ENCODE peak calls at places on chromosome 4, in six cellular contexts. One of them, this sample, is unnamed.

GRCh38 chr4:52868138-52868537 is 6.0 kb downstream of the RASL11B start:
- DNase-seq in body of pancreas: no peak
- DNase-seq in stromal cell of bone marrow: no peak
- DNase-seq in GM23248: no peak
- DNase-seq in WERI-Rb-1: no peak
- DNase-seq in activated CD4-positive, alpha-beta T cell treated with anti-CD3 and anti-CD28 coated beads for 36 hours: no peak
- DNase-seq in this sample: peak; percentile 43

GRCh38 chr4:157918036-157918832 is 254.6 kb downstream of the GASK1B start:
- DNase-seq in body of pancreas: no peak
- DNase-seq in stromal cell of bone marrow: no peak
- DNase-seq in GM23248: no peak
- DNase-seq in WERI-Rb-1: no peak
- DNase-seq in activated CD4-positive, alpha-beta T cell treated with anti-CD3 and anti-CD28 coated beads for 36 hours: no peak
- DNase-seq in this sample: no peak

GRCh38 chr4:168608771-168609170 is 111.9 kb downstream of the PALLD start:
- DNase-seq in body of pancreas: no peak
- DNase-seq in stromal cell of bone marrow: no peak
- DNase-seq in GM23248: no peak
- DNase-seq in WERI-Rb-1: no peak
- DNase-seq in activated CD4-positive, alpha-beta T cell treated with anti-CD3 and anti-CD28 coated beads for 36 hours: no peak
- DNase-seq in this sample: no peak

GRCh38 chr4:87916636-87917035 is 58.9 kb upstream of the SPP1 start:
- DNase-seq in body of pancreas: no peak
- DNase-seq in stromal cell of bone marrow: no peak
- DNase-seq in GM23248: no peak
- DNase-seq in WERI-Rb-1: no peak
- DNase-seq in activated CD4-positive, alpha-beta T cell treated with anti-CD3 and anti-CD28 coated beads for 36 hours: no peak
- DNase-seq in this sample: no peak

GRCh38 chr4:77819409-77819835 is 254 bp upstream of the CNOT6L start:
- DNase-seq in body of pancreas: no peak
- DNase-seq in stromal cell of bone marrow: no peak
- DNase-seq in GM23248: peak; percentile 82
- DNase-seq in WERI-Rb-1: peak; percentile 25
- DNase-seq in activated CD4-positive, alpha-beta T cell treated with anti-CD3 and anti-CD28 coated beads for 36 hours: peak; percentile 60
- DNase-seq in this sample: no peak

GRCh38 chr4:128871948-128872347 is 62.4 kb downstream of the JADE1 start:
- DNase-seq in body of pancreas: no peak
- DNase-seq in stromal cell of bone marrow: no peak
- DNase-seq in GM23248: peak; percentile 85
- DNase-seq in WERI-Rb-1: no peak
- DNase-seq in activated CD4-positive, alpha-beta T cell treated with anti-CD3 and anti-CD28 coated beads for 36 hours: no peak
- DNase-seq in this sample: no peak

GRCh38 chr4:139453041-139453370 is 915 bp upstream of the RAB33B start:
- DNase-seq in body of pancreas: peak; percentile 76
- DNase-seq in stromal cell of bone marrow: peak; percentile 52
- DNase-seq in GM23248: peak; percentile 89
- DNase-seq in WERI-Rb-1: no peak
- DNase-seq in activated CD4-positive, alpha-beta T cell treated with anti-CD3 and anti-CD28 coated beads for 36 hours: peak; percentile 82
- DNase-seq in this sample: no peak

GRCh38 chr4:176320976-176321361 is 1.2 kb downstream of the SPCS3 start:
- DNase-seq in body of pancreas: no peak
- DNase-seq in stromal cell of bone marrow: no peak
- DNase-seq in GM23248: peak; percentile 40
- DNase-seq in WERI-Rb-1: no peak
- DNase-seq in activated CD4-positive, alpha-beta T cell treated with anti-CD3 and anti-CD28 coated beads for 36 hours: no peak
- DNase-seq in this sample: peak; percentile 16

GRCh38 chr4:103754844-103755243 is 35.1 kb upstream of the TACR3 start:
- DNase-seq in body of pancreas: peak; percentile 85
- DNase-seq in stromal cell of bone marrow: no peak
- DNase-seq in GM23248: peak; percentile 13
- DNase-seq in WERI-Rb-1: no peak
- DNase-seq in activated CD4-positive, alpha-beta T cell treated with anti-CD3 and anti-CD28 coated beads for 36 hours: no peak
- DNase-seq in this sample: no peak

GRCh38 chr4:92455956-92456355 is 152.2 kb downstream of the GRID2 start:
- DNase-seq in body of pancreas: no peak
- DNase-seq in stromal cell of bone marrow: no peak
- DNase-seq in GM23248: no peak
- DNase-seq in WERI-Rb-1: no peak
- DNase-seq in activated CD4-positive, alpha-beta T cell treated with anti-CD3 and anti-CD28 coated beads for 36 hours: no peak
- DNase-seq in this sample: no peak

GRCh38 chr4:23720556-23720955 is 169.3 kb downstream of the PPARGC1A start:
- DNase-seq in body of pancreas: no peak
- DNase-seq in stromal cell of bone marrow: no peak
- DNase-seq in GM23248: no peak
- DNase-seq in WERI-Rb-1: no peak
- DNase-seq in activated CD4-positive, alpha-beta T cell treated with anti-CD3 and anti-CD28 coated beads for 36 hours: no peak
- DNase-seq in this sample: no peak

GRCh38 chr4:82753725-82754410 is 44.7 kb downstream of the SCD5 start:
- DNase-seq in body of pancreas: no peak
- DNase-seq in stromal cell of bone marrow: no peak
- DNase-seq in GM23248: peak; percentile 60
- DNase-seq in WERI-Rb-1: peak; percentile 50
- DNase-seq in activated CD4-positive, alpha-beta T cell treated with anti-CD3 and anti-CD28 coated beads for 36 hours: no peak
- DNase-seq in this sample: no peak

GRCh38 chr4:52729586-52729985 is 21.6 kb downstream of the ERVMER34-1 start:
- DNase-seq in body of pancreas: no peak
- DNase-seq in stromal cell of bone marrow: no peak
- DNase-seq in GM23248: no peak
- DNase-seq in WERI-Rb-1: no peak
- DNase-seq in activated CD4-positive, alpha-beta T cell treated with anti-CD3 and anti-CD28 coated beads for 36 hours: no peak
- DNase-seq in this sample: no peak

GRCh38 chr4:77082886-77083608 is 7.3 kb upstream of the CCNI start:
- DNase-seq in body of pancreas: no peak
- DNase-seq in stromal cell of bone marrow: no peak
- DNase-seq in GM23248: no peak
- DNase-seq in WERI-Rb-1: no peak
- DNase-seq in activated CD4-positive, alpha-beta T cell treated with anti-CD3 and anti-CD28 coated beads for 36 hours: no peak
- DNase-seq in this sample: no peak

GRCh38 chr4:189912170-189912569 is 28.5 kb upstream of the FRG1 start:
- DNase-seq in body of pancreas: no peak
- DNase-seq in stromal cell of bone marrow: no peak
- DNase-seq in GM23248: peak; percentile 8
- DNase-seq in WERI-Rb-1: no peak
- DNase-seq in activated CD4-positive, alpha-beta T cell treated with anti-CD3 and anti-CD28 coated beads for 36 hours: no peak
- DNase-seq in this sample: no peak

GRCh38 chr4:96293806-96294205 is 453.9 kb downstream of the PDHA2 start:
- DNase-seq in body of pancreas: no peak
- DNase-seq in stromal cell of bone marrow: no peak
- DNase-seq in GM23248: no peak
- DNase-seq in WERI-Rb-1: peak; percentile 65
- DNase-seq in activated CD4-positive, alpha-beta T cell treated with anti-CD3 and anti-CD28 coated beads for 36 hours: no peak
- DNase-seq in this sample: no peak

GRCh38 chr4:105146286-105147219 is at the start of gene TET2:
- DNase-seq in body of pancreas: peak; percentile 67
- DNase-seq in stromal cell of bone marrow: peak; percentile 72
- DNase-seq in GM23248: peak; percentile 91
- DNase-seq in WERI-Rb-1: peak; percentile 80
- DNase-seq in activated CD4-positive, alpha-beta T cell treated with anti-CD3 and anti-CD28 coated beads for 36 hours: peak; percentile 91
- DNase-seq in this sample: peak; percentile 81

GRCh38 chr4:605702-606425 is 19.5 kb upstream of the PDE6B start:
- DNase-seq in body of pancreas: no peak
- DNase-seq in stromal cell of bone marrow: no peak
- DNase-seq in GM23248: no peak
- DNase-seq in WERI-Rb-1: peak; percentile 79
- DNase-seq in activated CD4-positive, alpha-beta T cell treated with anti-CD3 and anti-CD28 coated beads for 36 hours: no peak
- DNase-seq in this sample: no peak

GRCh38 chr4:176261018-176261417 is 8.0 kb downstream of the ASB5 start:
- DNase-seq in body of pancreas: no peak
- DNase-seq in stromal cell of bone marrow: no peak
- DNase-seq in GM23248: no peak
- DNase-seq in WERI-Rb-1: no peak
- DNase-seq in activated CD4-positive, alpha-beta T cell treated with anti-CD3 and anti-CD28 coated beads for 36 hours: no peak
- DNase-seq in this sample: no peak

GRCh38 chr4:52824603-52825310 is 37.4 kb upstream of the RASL11B start:
- DNase-seq in body of pancreas: peak; percentile 34
- DNase-seq in stromal cell of bone marrow: no peak
- DNase-seq in GM23248: peak; percentile 7
- DNase-seq in WERI-Rb-1: no peak
- DNase-seq in activated CD4-positive, alpha-beta T cell treated with anti-CD3 and anti-CD28 coated beads for 36 hours: no peak
- DNase-seq in this sample: peak; percentile 53

GRCh38 chr4:75702919-75703411 is 21.4 kb upstream of the USO1 start:
- DNase-seq in body of pancreas: no peak
- DNase-seq in stromal cell of bone marrow: no peak
- DNase-seq in GM23248: no peak
- DNase-seq in WERI-Rb-1: no peak
- DNase-seq in activated CD4-positive, alpha-beta T cell treated with anti-CD3 and anti-CD28 coated beads for 36 hours: no peak
- DNase-seq in this sample: peak; percentile 51

GRCh38 chr4:77040265-77040664 is 35.5 kb downstream of the CCNI start:
- DNase-seq in body of pancreas: no peak
- DNase-seq in stromal cell of bone marrow: no peak
- DNase-seq in GM23248: peak; percentile 84
- DNase-seq in WERI-Rb-1: no peak
- DNase-seq in activated CD4-positive, alpha-beta T cell treated with anti-CD3 and anti-CD28 coated beads for 36 hours: no peak
- DNase-seq in this sample: no peak

GRCh38 chr4:100081511-100081910 is 108.8 kb downstream of the DDIT4L start:
- DNase-seq in body of pancreas: no peak
- DNase-seq in stromal cell of bone marrow: no peak
- DNase-seq in GM23248: no peak
- DNase-seq in WERI-Rb-1: no peak
- DNase-seq in activated CD4-positive, alpha-beta T cell treated with anti-CD3 and anti-CD28 coated beads for 36 hours: no peak
- DNase-seq in this sample: no peak

GRCh38 chr4:113899260-113900177 is 79.9 kb downstream of the ARSJ start:
- DNase-seq in body of pancreas: no peak
- DNase-seq in stromal cell of bone marrow: no peak
- DNase-seq in GM23248: no peak
- DNase-seq in WERI-Rb-1: no peak
- DNase-seq in activated CD4-positive, alpha-beta T cell treated with anti-CD3 and anti-CD28 coated beads for 36 hours: peak; percentile 33
- DNase-seq in this sample: no peak

GRCh38 chr4:158161561-158162354 is 11.1 kb downstream of the GASK1B start:
- DNase-seq in body of pancreas: no peak
- DNase-seq in stromal cell of bone marrow: peak; percentile 63
- DNase-seq in GM23248: peak; percentile 88
- DNase-seq in WERI-Rb-1: peak; percentile 61
- DNase-seq in activated CD4-positive, alpha-beta T cell treated with anti-CD3 and anti-CD28 coated beads for 36 hours: no peak
- DNase-seq in this sample: peak; percentile 49

GRCh38 chr4:509374-509676 is 10.3 kb downstream of the PIGG start:
- DNase-seq in body of pancreas: no peak
- DNase-seq in stromal cell of bone marrow: no peak
- DNase-seq in GM23248: no peak
- DNase-seq in WERI-Rb-1: no peak
- DNase-seq in activated CD4-positive, alpha-beta T cell treated with anti-CD3 and anti-CD28 coated beads for 36 hours: no peak
- DNase-seq in this sample: no peak

GRCh38 chr4:1351854-1352633 is 5.0 kb downstream of the UVSSA start:
- DNase-seq in body of pancreas: peak; percentile 89
- DNase-seq in stromal cell of bone marrow: peak; percentile 42
- DNase-seq in GM23248: peak; percentile 87
- DNase-seq in WERI-Rb-1: peak; percentile 90
- DNase-seq in activated CD4-positive, alpha-beta T cell treated with anti-CD3 and anti-CD28 coated beads for 36 hours: peak; percentile 95
- DNase-seq in this sample: peak; percentile 65

GRCh38 chr4:140256335-140256734 is 102.4 kb upstream of the MAML3 start:
- DNase-seq in body of pancreas: no peak
- DNase-seq in stromal cell of bone marrow: no peak
- DNase-seq in GM23248: peak; percentile 86
- DNase-seq in WERI-Rb-1: no peak
- DNase-seq in activated CD4-positive, alpha-beta T cell treated with anti-CD3 and anti-CD28 coated beads for 36 hours: peak; percentile 38
- DNase-seq in this sample: no peak

GRCh38 chr4:69936566-69936965 is 5.7 kb downstream of the CSN1S1 start:
- DNase-seq in body of pancreas: no peak
- DNase-seq in stromal cell of bone marrow: no peak
- DNase-seq in GM23248: peak; percentile 55
- DNase-seq in WERI-Rb-1: no peak
- DNase-seq in activated CD4-positive, alpha-beta T cell treated with anti-CD3 and anti-CD28 coated beads for 36 hours: no peak
- DNase-seq in this sample: no peak

GRCh38 chr4:185508162-185508561 is 27.1 kb downstream of the PDLIM3 start:
- DNase-seq in body of pancreas: no peak
- DNase-seq in stromal cell of bone marrow: no peak
- DNase-seq in GM23248: no peak
- DNase-seq in WERI-Rb-1: no peak
- DNase-seq in activated CD4-positive, alpha-beta T cell treated with anti-CD3 and anti-CD28 coated beads for 36 hours: no peak
- DNase-seq in this sample: no peak

GRCh38 chr4:5759236-5760075 is 48.5 kb downstream of the EVC start:
- DNase-seq in body of pancreas: no peak
- DNase-seq in stromal cell of bone marrow: no peak
- DNase-seq in GM23248: no peak
- DNase-seq in WERI-Rb-1: no peak
- DNase-seq in activated CD4-positive, alpha-beta T cell treated with anti-CD3 and anti-CD28 coated beads for 36 hours: no peak
- DNase-seq in this sample: no peak

GRCh38 chr4:106301393-106302084 is 14.5 kb downstream of the TBCK start:
- DNase-seq in body of pancreas: no peak
- DNase-seq in stromal cell of bone marrow: no peak
- DNase-seq in GM23248: peak; percentile 40
- DNase-seq in WERI-Rb-1: no peak
- DNase-seq in activated CD4-positive, alpha-beta T cell treated with anti-CD3 and anti-CD28 coated beads for 36 hours: no peak
- DNase-seq in this sample: no peak

GRCh38 chr4:144223654-144224053 is 83.1 kb upstream of the GYPA start:
- DNase-seq in body of pancreas: no peak
- DNase-seq in stromal cell of bone marrow: no peak
- DNase-seq in GM23248: no peak
- DNase-seq in WERI-Rb-1: no peak
- DNase-seq in activated CD4-positive, alpha-beta T cell treated with anti-CD3 and anti-CD28 coated beads for 36 hours: no peak
- DNase-seq in this sample: no peak

GRCh38 chr4:109465065-109465464 is 31.4 kb downstream of the SEC24B start:
- DNase-seq in body of pancreas: no peak
- DNase-seq in stromal cell of bone marrow: peak; percentile 17
- DNase-seq in GM23248: peak; percentile 45
- DNase-seq in WERI-Rb-1: no peak
- DNase-seq in activated CD4-positive, alpha-beta T cell treated with anti-CD3 and anti-CD28 coated beads for 36 hours: no peak
- DNase-seq in this sample: no peak